ENCODE peak calls at places on chromosomes 5 and 9, in seven cellular contexts. One of them, this sample, is unnamed. For H3K9me2, the result is how much of the 10 kb centered on the place peaks cover.

GRCh38 chr5:20497356-20497755 is 509.4 kb upstream of the CDH18 start:
- DNase-seq in GM23338: no peak
- DNase-seq in PC-3: peak
- DNase-seq in HCT116: no peak
- DNase-seq in SK-N-SH: no peak
- DNase-seq in PC-9: no peak
- DNase-seq in OCI-LY7: no peak
- DNase-seq in this sample: no peak

GRCh38 chr9:124934290-124934689 is 6.6 kb downstream of the GOLGA1 start:
- DNase-seq in GM23338: no peak
- DNase-seq in PC-3: no peak
- DNase-seq in HCT116: no peak
- DNase-seq in SK-N-SH: no peak
- DNase-seq in PC-9: no peak
- DNase-seq in OCI-LY7: peak
- DNase-seq in this sample: peak

GRCh38 chr9:134864821-134865190 is 15.8 kb upstream of the FCN2 start:
- DNase-seq in GM23338: no peak
- DNase-seq in PC-3: no peak
- DNase-seq in HCT116: no peak
- DNase-seq in SK-N-SH: no peak
- DNase-seq in PC-9: no peak
- DNase-seq in OCI-LY7: no peak
- DNase-seq in this sample: no peak

GRCh38 chr5:150499437-150499956 is 8.4 kb upstream of the NDST1 start:
- DNase-seq in GM23338: no peak
- DNase-seq in PC-3: no peak
- DNase-seq in HCT116: no peak
- DNase-seq in SK-N-SH: no peak
- DNase-seq in PC-9: no peak
- DNase-seq in OCI-LY7: peak
- DNase-seq in this sample: no peak

GRCh38 chr9:116073826-116074225 is 79.8 kb upstream of the PAPPA start:
- DNase-seq in GM23338: no peak
- DNase-seq in PC-3: peak
- DNase-seq in HCT116: no peak
- DNase-seq in SK-N-SH: no peak
- DNase-seq in PC-9: no peak
- DNase-seq in OCI-LY7: no peak
- DNase-seq in this sample: no peak

GRCh38 chr5:75367401-75367800 is 30.4 kb downstream of the HMGCR start:
- DNase-seq in GM23338: no peak
- DNase-seq in PC-3: no peak
- DNase-seq in HCT116: no peak
- DNase-seq in SK-N-SH: no peak
- DNase-seq in PC-9: no peak
- DNase-seq in OCI-LY7: no peak
- DNase-seq in this sample: no peak

GRCh38 chr9:125343518-125344284 is 82.1 kb downstream of the GAPVD1 start:
- DNase-seq in GM23338: peak
- DNase-seq in PC-3: peak
- DNase-seq in HCT116: no peak
- DNase-seq in SK-N-SH: no peak
- DNase-seq in PC-9: peak
- DNase-seq in OCI-LY7: no peak
- DNase-seq in this sample: no peak

GRCh38 chr5:148374693-148375360 is 8.9 kb upstream of the FBXO38 start:
- DNase-seq in GM23338: peak
- DNase-seq in PC-3: peak
- DNase-seq in HCT116: peak
- DNase-seq in SK-N-SH: peak
- DNase-seq in PC-9: peak
- DNase-seq in OCI-LY7: peak
- DNase-seq in this sample: peak

GRCh38 chr9:126985870-126986498 is 71.4 kb downstream of the RALGPS1 start:
- DNase-seq in GM23338: no peak
- DNase-seq in PC-3: peak
- DNase-seq in HCT116: peak
- DNase-seq in SK-N-SH: no peak
- DNase-seq in PC-9: peak
- DNase-seq in OCI-LY7: no peak
- DNase-seq in this sample: peak

GRCh38 chr9:5499889-5500398 is 10.4 kb upstream of the PDCD1LG2 start:
- DNase-seq in GM23338: no peak
- DNase-seq in PC-3: peak
- DNase-seq in HCT116: no peak
- DNase-seq in SK-N-SH: peak
- DNase-seq in PC-9: no peak
- DNase-seq in OCI-LY7: no peak
- DNase-seq in this sample: no peak

GRCh38 chr5:76084496-76085285 is 1.5 kb downstream of the SV2C start:
- DNase-seq in GM23338: peak
- DNase-seq in PC-3: no peak
- DNase-seq in HCT116: no peak
- DNase-seq in SK-N-SH: peak
- DNase-seq in PC-9: no peak
- DNase-seq in OCI-LY7: no peak
- DNase-seq in this sample: peak

GRCh38 chr5:1519631-1520141 is 4.1 kb downstream of the LPCAT1 start:
- DNase-seq in GM23338: no peak
- DNase-seq in PC-3: no peak
- DNase-seq in HCT116: no peak
- DNase-seq in SK-N-SH: no peak
- DNase-seq in PC-9: no peak
- DNase-seq in OCI-LY7: no peak
- DNase-seq in this sample: no peak

GRCh38 chr9:91289244-91289643 is 72.5 kb downstream of the AUH start:
- DNase-seq in GM23338: no peak
- DNase-seq in PC-3: no peak
- DNase-seq in HCT116: no peak
- DNase-seq in SK-N-SH: no peak
- DNase-seq in PC-9: no peak
- DNase-seq in OCI-LY7: peak
- DNase-seq in this sample: no peak

GRCh38 chr5:96408276-96408777 is 24.7 kb downstream of the PCSK1 start:
- DNase-seq in GM23338: no peak
- DNase-seq in PC-3: peak
- DNase-seq in HCT116: no peak
- DNase-seq in SK-N-SH: no peak
- DNase-seq in PC-9: no peak
- DNase-seq in OCI-LY7: no peak
- DNase-seq in this sample: no peak

GRCh38 chr9:124723352-124723751 is 47.8 kb downstream of the NR6A1 start:
- DNase-seq in GM23338: no peak
- DNase-seq in PC-3: no peak
- DNase-seq in HCT116: no peak
- DNase-seq in SK-N-SH: no peak
- DNase-seq in PC-9: no peak
- DNase-seq in OCI-LY7: no peak
- DNase-seq in this sample: no peak

GRCh38 chr5:132495672-132496630 is 5.4 kb upstream of the IRF1 start:
- DNase-seq in GM23338: peak
- DNase-seq in PC-3: peak
- DNase-seq in HCT116: peak
- DNase-seq in SK-N-SH: peak
- DNase-seq in PC-9: peak
- DNase-seq in OCI-LY7: peak
- DNase-seq in this sample: peak

GRCh38 chr5:179621551-179621971 is 1.9 kb downstream of the HNRNPH1 start:
- DNase-seq in GM23338: no peak
- DNase-seq in PC-3: no peak
- DNase-seq in HCT116: no peak
- DNase-seq in SK-N-SH: no peak
- DNase-seq in PC-9: no peak
- DNase-seq in OCI-LY7: no peak
- DNase-seq in this sample: peak

GRCh38 chr9:88396836-88397577 is 8.8 kb downstream of the SPIN1 start:
- DNase-seq in GM23338: no peak
- DNase-seq in PC-3: no peak
- DNase-seq in HCT116: no peak
- DNase-seq in SK-N-SH: no peak
- DNase-seq in PC-9: no peak
- DNase-seq in OCI-LY7: no peak
- DNase-seq in this sample: no peak

GRCh38 chr5:170287532-170287931 is 10.0 kb downstream of the LCP2 start:
- DNase-seq in GM23338: no peak
- DNase-seq in PC-3: no peak
- DNase-seq in HCT116: no peak
- DNase-seq in SK-N-SH: no peak
- DNase-seq in PC-9: no peak
- DNase-seq in OCI-LY7: no peak
- DNase-seq in this sample: no peak

GRCh38 chr5:101437341-101437740 is 534.3 kb upstream of the ST8SIA4 start:
- DNase-seq in GM23338: no peak
- DNase-seq in PC-3: no peak
- DNase-seq in HCT116: no peak
- DNase-seq in SK-N-SH: no peak
- DNase-seq in PC-9: no peak
- DNase-seq in OCI-LY7: no peak
- DNase-seq in this sample: no peak

GRCh38 chr5:76811214-76811613 is 7.6 kb upstream of the F2RL1 start:
- DNase-seq in GM23338: no peak
- DNase-seq in PC-3: peak
- DNase-seq in HCT116: no peak
- DNase-seq in SK-N-SH: no peak
- DNase-seq in PC-9: peak
- DNase-seq in OCI-LY7: no peak
- DNase-seq in this sample: no peak

GRCh38 chr5:73322453-73323076 is 126.0 kb downstream of the FOXD1 start:
- DNase-seq in GM23338: no peak
- DNase-seq in PC-3: no peak
- DNase-seq in HCT116: no peak
- DNase-seq in SK-N-SH: no peak
- DNase-seq in PC-9: no peak
- DNase-seq in OCI-LY7: no peak
- DNase-seq in this sample: no peak

GRCh38 chr5:97042981-97043380 is 99.4 kb downstream of the LIX1 start:
- DNase-seq in GM23338: peak
- DNase-seq in PC-3: no peak
- DNase-seq in HCT116: no peak
- DNase-seq in SK-N-SH: no peak
- DNase-seq in PC-9: no peak
- DNase-seq in OCI-LY7: no peak
- DNase-seq in this sample: no peak

DNA sequence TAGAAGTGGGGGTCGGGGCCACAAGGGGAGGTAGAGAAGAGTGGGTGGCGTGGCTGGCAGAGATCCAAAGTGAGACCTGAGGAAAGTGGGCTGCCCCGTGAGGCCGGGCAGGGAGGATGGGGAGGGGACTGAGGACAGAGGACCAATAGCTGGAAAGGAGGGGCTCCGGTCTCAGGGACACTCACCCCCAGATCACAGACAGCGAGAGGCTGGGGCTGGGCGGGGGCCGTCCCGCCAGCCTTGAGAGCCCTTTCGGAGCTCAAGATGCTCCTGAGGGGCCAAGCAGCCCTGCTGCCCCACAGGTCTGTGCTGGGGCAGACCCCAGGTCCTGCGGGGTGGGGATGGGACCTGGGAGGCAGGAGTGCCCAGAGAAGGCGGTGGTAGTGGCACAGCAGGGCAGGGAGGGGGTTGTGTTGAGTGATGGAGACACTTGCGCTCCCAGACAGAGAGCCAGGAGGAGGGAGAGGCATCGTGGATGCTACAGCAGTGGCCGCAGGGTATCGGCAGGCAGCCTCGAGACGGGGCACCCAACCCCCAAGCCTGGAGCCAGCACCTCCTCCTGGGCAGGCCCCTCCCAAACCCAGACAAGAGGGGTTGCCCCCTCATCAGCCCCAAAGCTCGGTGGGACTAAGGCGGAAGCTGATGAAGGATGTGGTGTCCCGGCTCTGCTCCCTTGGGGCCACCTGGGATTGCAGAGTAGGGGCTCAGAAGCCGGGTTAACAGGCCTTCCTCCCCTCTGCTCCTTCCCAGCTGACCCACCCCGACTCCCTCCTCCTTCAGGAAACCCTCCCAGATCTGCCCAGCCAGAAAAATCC is 3.3 kb downstream of the SARDH start:
- DNase-seq in GM23338: peak
- DNase-seq in PC-3: no peak
- DNase-seq in HCT116: no peak
- DNase-seq in SK-N-SH: no peak
- DNase-seq in PC-9: no peak
- DNase-seq in OCI-LY7: no peak
- DNase-seq in this sample: no peak
- H3K4me2 ChIP-seq in GM23338: peak
- H3K4me2 ChIP-seq in PC-3: no peak
- H3K4me2 ChIP-seq in HCT116: no peak
- H3K4me2 ChIP-seq in SK-N-SH: no peak
- H3K4me2 ChIP-seq in PC-9: no peak
- H3K4me2 ChIP-seq in OCI-LY7: peak
- H3K4me2 ChIP-seq in this sample: no peak

GRCh38 chr5:38780950-38781349 is 64.9 kb upstream of the OSMR start:
- DNase-seq in GM23338: no peak
- DNase-seq in PC-3: peak
- DNase-seq in HCT116: no peak
- DNase-seq in SK-N-SH: no peak
- DNase-seq in PC-9: no peak
- DNase-seq in OCI-LY7: no peak
- DNase-seq in this sample: no peak
- TF ChIP-seq CTCF in GM23338: no peak
- TF ChIP-seq CTCF in PC-3: peak
- TF ChIP-seq CTCF in HCT116: no peak
- TF ChIP-seq CTCF in SK-N-SH: peak
- TF ChIP-seq CTCF in PC-9: no peak
- TF ChIP-seq CTCF in OCI-LY7: no peak
- TF ChIP-seq CTCF in this sample: no peak

GRCh38 chr5:66789434-66789833 is 193.2 kb downstream of the MAST4 start:
- DNase-seq in GM23338: peak
- DNase-seq in PC-3: no peak
- DNase-seq in HCT116: no peak
- DNase-seq in SK-N-SH: no peak
- DNase-seq in PC-9: no peak
- DNase-seq in OCI-LY7: no peak
- DNase-seq in this sample: no peak
- H3K9me2 ChIP-seq in GM23338: under half
- H3K9me2 ChIP-seq in PC-3: under half
- H3K9me2 ChIP-seq in HCT116: under half
- H3K9me2 ChIP-seq in SK-N-SH: under half
- H3K9me2 ChIP-seq in PC-9: under half
- H3K9me2 ChIP-seq in OCI-LY7: under half
- H3K9me2 ChIP-seq in this sample: under half

GRCh38 chr5:90565491-90565890 is 6.9 kb downstream of the ADGRV1 start:
- DNase-seq in GM23338: no peak
- DNase-seq in PC-3: no peak
- DNase-seq in HCT116: no peak
- DNase-seq in SK-N-SH: no peak
- DNase-seq in PC-9: no peak
- DNase-seq in OCI-LY7: no peak
- DNase-seq in this sample: no peak

GRCh38 chr5:90561766-90562165 is 3.2 kb downstream of the ADGRV1 start:
- DNase-seq in GM23338: no peak
- DNase-seq in PC-3: peak
- DNase-seq in HCT116: no peak
- DNase-seq in SK-N-SH: no peak
- DNase-seq in PC-9: no peak
- DNase-seq in OCI-LY7: no peak
- DNase-seq in this sample: no peak

GRCh38 chr5:90560771-90561170 is 2.2 kb downstream of the ADGRV1 start:
- DNase-seq in GM23338: no peak
- DNase-seq in PC-3: peak
- DNase-seq in HCT116: no peak
- DNase-seq in SK-N-SH: no peak
- DNase-seq in PC-9: no peak
- DNase-seq in OCI-LY7: no peak
- DNase-seq in this sample: no peak

GRCh38 chr5:90563161-90563560 is 4.6 kb downstream of the ADGRV1 start:
- DNase-seq in GM23338: peak
- DNase-seq in PC-3: no peak
- DNase-seq in HCT116: no peak
- DNase-seq in SK-N-SH: no peak
- DNase-seq in PC-9: no peak
- DNase-seq in OCI-LY7: no peak
- DNase-seq in this sample: no peak

GRCh38 chr5:90562331-90562730 is 3.7 kb downstream of the ADGRV1 start:
- DNase-seq in GM23338: peak
- DNase-seq in PC-3: no peak
- DNase-seq in HCT116: no peak
- DNase-seq in SK-N-SH: no peak
- DNase-seq in PC-9: no peak
- DNase-seq in OCI-LY7: no peak
- DNase-seq in this sample: no peak
- H3K4me2 ChIP-seq in GM23338: peak
- H3K4me2 ChIP-seq in PC-3: peak
- H3K4me2 ChIP-seq in HCT116: no peak
- H3K4me2 ChIP-seq in SK-N-SH: no peak
- H3K4me2 ChIP-seq in PC-9: no peak
- H3K4me2 ChIP-seq in OCI-LY7: no peak
- H3K4me2 ChIP-seq in this sample: no peak

This sample was measured in MM.1S.